ENCODE peak calls at places on chromosomes 7 and 10, in seven cellular contexts. F is AG08395; Z is activated naive CD4-positive, alpha-beta T cell treated with anti-CD3 and anti-CD28 coated beads for 36 hours; I is left lung; R is AG04450; Q is D341Med; O is memory B cell. B is an unnamed sample.

GRCh38 chr10:5094265-5095205 is at the start of gene AKR1C3:
- DNase-seq in F (peak), Z (no peak), I (no peak), R (peak), Q (no peak), O (no peak), B (no peak)

GRCh38 chr10:7027913-7028808 is 382.7 kb downstream of the SFMBT2 start:
- DNase-seq in F (no peak), Z (no peak), I (no peak), R (peak), Q (no peak), O (no peak), B (no peak)

GRCh38 chr7:85018498-85018897 is 168.4 kb downstream of the SEMA3D start:
- DNase-seq in F (no peak), Z (no peak), I (no peak), R (no peak), Q (no peak), O (no peak), B (no peak)

GRCh38 chr7:1248459-1249131 is 15.9 kb downstream of the UNCX start:
- DNase-seq in F (no peak), Z (no peak), I (no peak), R (no peak), Q (no peak), O (no peak), B (no peak)

GRCh38 chr7:155858521-155859061 is 46.3 kb upstream of the SHH start:
- DNase-seq in F (no peak), Z (no peak), I (no peak), R (no peak), Q (no peak), O (no peak), B (no peak)

GRCh38 chr10:63798599-63799498 is 277.6 kb downstream of the REEP3 start:
- DNase-seq in F (peak), Z (peak), I (peak), R (peak), Q (no peak), O (no peak), B (no peak)

GRCh38 chr7:22801907-22802306 is 20.7 kb downstream of the TOMM7 start:
- DNase-seq in F (no peak), Z (no peak), I (no peak), R (no peak), Q (no peak), O (no peak), B (no peak)

GRCh38 chr7:36521911-36522310 is 132.2 kb downstream of the ANLN start:
- DNase-seq in F (no peak), Z (no peak), I (no peak), R (no peak), Q (no peak), O (no peak), B (no peak)

GRCh38 chr10:28722065-28722803 is 44.9 kb downstream of the BAMBI start:
- DNase-seq in F (peak), Z (peak), I (peak), R (peak), Q (no peak), O (no peak), B (no peak)

GRCh38 chr10:22791655-22792054 is 77.3 kb upstream of the PIP4K2A start:
- DNase-seq in F (no peak), Z (no peak), I (no peak), R (no peak), Q (no peak), O (no peak), B (no peak)

GRCh38 chr10:88370713-88371112 is 212.4 kb downstream of the RNLS start:
- DNase-seq in F (no peak), Z (no peak), I (no peak), R (no peak), Q (no peak), O (no peak), B (no peak)

GRCh38 chr7:79612027-79612426 is 158.6 kb upstream of the MAGI2 start:
- DNase-seq in F (no peak), Z (no peak), I (no peak), R (no peak), Q (no peak), O (no peak), B (no peak)

GRCh38 chr10:86392723-86393094 is 26.1 kb upstream of the GRID1 start:
- DNase-seq in F (no peak), Z (no peak), I (no peak), R (no peak), Q (no peak), O (no peak), B (no peak)

GRCh38 chr7:2281556-2281955 is 32.7 kb downstream of the SNX8 start:
- DNase-seq in F (peak), Z (no peak), I (no peak), R (no peak), Q (peak), O (no peak), B (no peak)

GRCh38 chr10:4332764-4333473 is 493.1 kb upstream of the AKR1E2 start:
- DNase-seq in F (no peak), Z (no peak), I (no peak), R (no peak), Q (no peak), O (peak), B (no peak)

GRCh38 chr10:124508070-124508667 is 46.5 kb downstream of the LHPP start:
- DNase-seq in F (no peak), Z (no peak), I (no peak), R (no peak), Q (no peak), O (no peak), B (no peak)

GRCh38 chr7:36155811-36156361 is 2.8 kb downstream of the EEPD1 start:
- DNase-seq in F (peak), Z (no peak), I (peak), R (no peak), Q (no peak), O (no peak), B (no peak)

GRCh38 chr10:117619200-117619599 is 76.7 kb downstream of the EMX2 start:
- DNase-seq in F (no peak), Z (no peak), I (no peak), R (no peak), Q (no peak), O (no peak), B (no peak)

GRCh38 chr7:115707236-115707635 is 323.3 kb downstream of the TFEC start:
- DNase-seq in F (no peak), Z (peak), I (no peak), R (no peak), Q (peak), O (no peak), B (no peak)

GRCh38 chr7:41629711-41630111 is 73.2 kb downstream of the INHBA start:
- DNase-seq in F (peak), Z (no peak), I (no peak), R (no peak), Q (no peak), O (no peak), B (no peak)

GRCh38 chr7:102412548-102412947 is 16.4 kb downstream of the PRKRIP1 start:
- DNase-seq in F (peak), Z (peak), I (no peak), R (no peak), Q (peak), O (no peak), B (no peak)

GRCh38 chr10:26449726-26450125 is 11.6 kb downstream of the APBB1IP start:
- DNase-seq in F (no peak), Z (no peak), I (no peak), R (no peak), Q (no peak), O (no peak), B (no peak)

GRCh38 chr7:128830231-128831177 is at the start of gene FLNC:
- DNase-seq in F (peak), Z (peak), I (no peak), R (no peak), Q (peak), O (peak), B (no peak)

GRCh38 chr10:75999515-76000209 is 568.2 kb downstream of the LRMDA start:
- DNase-seq in F (no peak), Z (no peak), I (no peak), R (no peak), Q (no peak), O (no peak), B (no peak)

GRCh38 chr10:81157649-81158048 is 619.9 kb downstream of the SH2D4B start:
- DNase-seq in F (no peak), Z (no peak), I (no peak), R (no peak), Q (no peak), O (no peak), B (no peak)

GRCh38 chr10:1400129-1400865 is 337.0 kb downstream of the ADARB2 start:
- DNase-seq in F (no peak), Z (no peak), I (no peak), R (no peak), Q (peak), O (no peak), B (no peak)